ENCODE peak calls at places on chromosomes 3 and 15, in four cellular contexts. T is astrocyte, Y is fibroblast of lung, B is cardiac muscle cell. Q is an unnamed sample.

GRCh38 chr3:142680710-142681109 is 43.1 kb upstream of the TRPC1 start:
- DNase-seq in T (no peak), Y (no peak), B (no peak), Q (no peak)

GRCh38 chr15:73746883-73747282 is 6.3 kb downstream of the INSYN1 start:
- DNase-seq in T (no peak), Y (peak; percentile 11), B (peak; percentile 46), Q (no peak)

GRCh38 chr15:42593143-42593542 is 17.7 kb downstream of the STARD9 start:
- DNase-seq in T (no peak), Y (no peak), B (no peak), Q (no peak)

GRCh38 chr3:14224895-14225294 is 46.3 kb downstream of the LSM3 start:
- DNase-seq in T (no peak), Y (no peak), B (peak; percentile 43), Q (no peak)

GRCh38 chr3:110166791-110167190 is 829.4 kb upstream of the DPPA4 start:
- DNase-seq in T (no peak), Y (no peak), B (no peak), Q (no peak)

GRCh38 chr3:144052275-144052674 is 80.7 kb downstream of the DIPK2A start:
- DNase-seq in T (no peak), Y (no peak), B (no peak), Q (no peak)

GRCh38 chr15:45941367-45941766 is 306.5 kb downstream of the SQOR start:
- DNase-seq in T (no peak), Y (no peak), B (no peak), Q (no peak)

GRCh38 chr3:100993309-100993708 is at the start of gene ABI3BP:
- DNase-seq in T (peak; percentile 76), Y (peak; percentile 82), B (peak; percentile 88), Q (peak; percentile 28)

GRCh38 chr3:53238051-53238850 is 17.6 kb downstream of the TKT start:
- DNase-seq in T (peak; percentile 98), Y (peak; percentile 98), B (peak; percentile 88), Q (no peak)

GRCh38 chr15:77983708-77984445 is 93.6 kb downstream of the TBC1D2B start:
- DNase-seq in T (no peak), Y (no peak), B (no peak), Q (no peak)

GRCh38 chr3:72320911-72321385 is 527.3 kb downstream of the SHQ1 start:
- DNase-seq in T (no peak), Y (no peak), B (no peak), Q (no peak)

GRCh38 chr15:57144448-57144847 is 226.0 kb downstream of the TCF12 start:
- DNase-seq in T (no peak), Y (no peak), B (no peak), Q (no peak)

GRCh38 chr3:62942761-62943160 is 67.5 kb upstream of the CADPS start:
- DNase-seq in T (no peak), Y (peak; percentile 25), B (no peak), Q (no peak)

GRCh38 chr3:146589899-146590508 is 15.1 kb downstream of the PLSCR5 start:
- DNase-seq in T (peak; percentile 13), Y (peak; percentile 39), B (peak; percentile 68), Q (no peak)

GRCh38 chr15:69532856-69533255 is 80.2 kb downstream of the RPLP1 start:
- DNase-seq in T (no peak), Y (no peak), B (no peak), Q (no peak)

GRCh38 chr15:74317820-74318375 is 49.5 kb downstream of the CYP11A1 start:
- DNase-seq in T (peak; percentile 81), Y (peak; percentile 87), B (peak; percentile 96), Q (no peak)

GRCh38 chr15:29570931-29571727 is 251.1 kb downstream of the TJP1 start:
- DNase-seq in T (peak; percentile 12), Y (peak; percentile 25), B (peak; percentile 27), Q (peak; percentile 77)

GRCh38 chr15:59762558-59762957 is 73.4 kb upstream of the BNIP2 start:
- DNase-seq in T (no peak), Y (no peak), B (no peak), Q (no peak)

GRCh38 chr3:28590216-28590615 is 241.6 kb upstream of the AZI2 start:
- DNase-seq in T (peak; percentile 17), Y (peak; percentile 27), B (no peak), Q (no peak)

GRCh38 chr15:35753486-35753885 is 207.5 kb upstream of the DPH6 start:
- DNase-seq in T (peak; percentile 88), Y (peak; percentile 90), B (no peak), Q (no peak)

GRCh38 chr3:112735927-112736326 is 95.0 kb upstream of the CCDC80 start:
- DNase-seq in T (no peak), Y (no peak), B (no peak), Q (peak; percentile 16)

GRCh38 chr15:81930582-81931369 is 115.0 kb downstream of the MEX3B start:
- DNase-seq in T (no peak), Y (no peak), B (no peak), Q (no peak)

GRCh38 chr3:190585771-190586630 is 72.1 kb downstream of the IL1RAP start:
- DNase-seq in T (peak; percentile 89), Y (peak; percentile 94), B (peak; percentile 94), Q (no peak)

GRCh38 chr3:190582667-190583066 is 68.8 kb downstream of the IL1RAP start:
- DNase-seq in T (no peak), Y (no peak), B (no peak), Q (no peak)

GRCh38 chr3:190591080-190591479 is 77.2 kb downstream of the IL1RAP start:
- DNase-seq in T (no peak), Y (no peak), B (no peak), Q (no peak)

GRCh38 chr3:190589326-190589725 is 75.4 kb downstream of the IL1RAP start:
- DNase-seq in T (no peak), Y (no peak), B (no peak), Q (no peak)

DNA sequence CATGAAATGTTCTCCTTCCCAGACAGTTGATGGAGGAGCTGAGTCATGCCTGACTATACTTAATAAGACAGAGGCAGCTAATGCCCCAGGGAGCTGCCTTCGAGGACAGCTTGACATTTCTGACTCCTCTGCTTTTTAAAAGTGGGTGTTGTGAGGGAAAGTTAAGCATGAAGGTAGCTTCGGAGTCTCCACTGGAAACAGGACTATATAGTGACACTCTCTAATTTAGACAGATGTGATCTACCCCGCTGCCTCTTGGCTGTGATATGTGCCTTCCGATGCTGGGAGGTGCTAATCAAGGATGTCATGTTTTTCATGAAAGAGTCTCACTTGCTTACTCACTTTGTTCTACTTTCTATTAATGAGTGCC is 72.7 kb downstream of the IL1RAP start:
- DNase-seq in T (peak; percentile 57), Y (peak; percentile 71), B (peak; percentile 51), Q (no peak)
- TF ChIP-seq CTCF in T (no peak), Y (no peak), B (no peak), Q (no peak)

GRCh38 chr3:64272842-64273241 is 47.6 kb upstream of the PRICKLE2 start:
- DNase-seq in T (no peak), Y (no peak), B (no peak), Q (no peak)
- TF ChIP-seq CTCF in T (no peak), Y (no peak), B (no peak), Q (no peak)

DNA sequence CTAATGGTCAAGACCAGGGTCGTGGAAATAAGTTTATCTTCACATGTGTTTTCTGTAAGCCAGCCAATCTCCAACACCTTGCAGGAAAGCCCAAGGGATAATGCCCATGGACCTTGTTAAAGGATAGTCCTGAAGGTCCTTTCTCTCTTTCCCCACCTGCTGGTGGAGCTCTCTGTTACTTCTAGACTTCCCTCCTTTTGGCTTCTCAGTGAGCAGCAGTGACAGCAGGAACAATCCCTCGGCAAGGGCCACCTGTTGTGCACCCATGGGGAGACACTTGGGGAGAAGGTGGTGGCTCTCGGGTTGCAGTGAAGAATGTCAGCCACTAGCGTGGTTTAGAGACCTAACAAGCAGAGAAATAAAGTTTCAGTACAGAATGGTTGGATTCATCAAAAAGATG is 84.0 kb upstream of the OSBPL11 start:
- DNase-seq in T (no peak), Y (no peak), B (no peak), Q (no peak)
- TF ChIP-seq CTCF in T (no peak), Y (no peak), B (no peak), Q (no peak)

DNA sequence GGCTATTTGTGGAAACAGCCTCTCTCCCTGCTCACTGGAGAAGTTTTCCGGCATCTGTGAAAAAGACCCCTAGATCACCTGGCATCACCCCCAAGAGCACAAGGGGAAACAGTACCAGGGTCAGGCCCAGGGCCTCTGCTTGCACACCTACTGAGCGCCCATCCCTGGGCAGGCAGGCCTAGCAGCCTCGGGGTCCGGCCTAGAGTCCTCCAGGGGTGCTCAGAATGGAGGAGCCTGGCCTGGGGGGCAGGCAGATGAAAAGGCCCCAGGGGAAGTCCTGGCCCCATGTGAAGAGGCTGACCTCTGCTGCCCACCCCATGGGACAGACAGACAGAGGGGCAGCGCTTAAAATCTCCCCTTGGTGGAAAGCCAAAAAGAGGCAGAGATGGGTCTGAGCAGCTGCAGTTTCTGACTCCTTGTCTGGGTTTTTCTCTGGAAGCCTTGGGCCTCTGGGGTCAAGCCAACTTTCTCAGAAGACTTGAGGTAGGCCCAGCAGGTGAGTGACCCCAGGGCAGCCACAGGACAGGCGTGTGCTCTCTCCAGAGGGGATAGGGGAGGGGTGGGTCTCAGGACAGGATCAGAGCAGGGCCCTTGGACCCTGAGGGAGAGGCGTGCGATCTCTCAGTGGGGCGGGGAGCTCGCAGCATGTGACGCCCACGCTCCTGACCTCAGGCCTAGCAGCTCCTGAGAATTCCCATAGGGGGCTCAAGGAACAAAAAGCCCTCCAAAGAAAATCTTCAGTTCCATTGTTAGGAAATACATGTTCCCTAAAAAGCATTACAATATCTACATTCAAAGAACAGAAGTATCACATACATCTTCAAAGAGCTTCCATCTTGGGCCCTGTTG is 34.5 kb upstream of the DUSP7 start:
- DNase-seq in T (no peak), Y (peak; percentile 22), B (peak; percentile 27), Q (no peak)
- TF ChIP-seq CTCF in T (no peak), Y (no peak), B (no peak), Q (no peak)

GRCh38 chr3:176839447-176839846 is 357.8 kb downstream of the TBL1XR1 start:
- DNase-seq in T (no peak), Y (no peak), B (no peak), Q (no peak)
- TF ChIP-seq CTCF in T (no peak), Y (no peak), B (no peak), Q (no peak)

DNA sequence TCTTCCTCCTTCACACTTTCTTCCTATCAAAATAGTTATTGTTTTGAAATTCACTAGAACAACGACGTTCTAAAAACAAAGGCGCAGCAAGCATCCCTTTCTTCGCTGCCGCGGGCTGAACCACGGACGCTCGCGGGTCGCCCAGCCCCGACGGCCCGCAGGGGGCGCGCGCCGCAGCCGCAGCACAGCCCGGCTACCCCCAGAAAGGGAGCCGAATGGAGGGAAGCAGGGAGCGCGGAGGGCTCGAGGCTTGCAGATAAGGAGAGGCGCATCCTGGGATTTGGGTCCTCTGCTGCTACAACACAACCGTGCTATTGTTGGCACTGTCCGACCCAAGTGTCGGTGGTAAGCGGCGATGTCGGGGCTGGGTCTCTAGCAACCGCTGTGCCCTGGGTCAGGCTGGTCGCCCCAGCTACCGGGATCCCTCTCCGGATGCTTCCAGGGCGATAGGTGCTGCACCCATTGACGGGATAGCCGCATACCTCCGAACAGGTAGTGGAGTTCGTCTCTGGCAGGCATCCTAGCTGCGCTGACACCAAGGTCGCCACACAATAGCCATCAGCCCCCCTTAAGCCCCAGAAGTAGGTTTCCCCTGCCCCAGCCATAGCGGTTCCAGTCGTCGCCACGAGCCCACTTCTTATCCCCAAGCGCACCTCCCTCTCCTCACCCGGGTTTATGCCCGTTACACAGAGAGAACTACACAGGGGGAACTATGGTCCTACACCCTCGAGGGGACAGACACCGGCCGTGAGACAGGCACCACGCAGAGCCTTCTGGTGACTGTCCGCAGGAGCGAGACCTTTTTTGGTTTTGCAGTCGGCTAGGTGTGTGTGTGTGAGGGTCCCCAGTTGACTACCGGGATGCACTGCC is 6.0 kb downstream of the ONECUT1 start:
- DNase-seq in T (no peak), Y (no peak), B (peak; percentile 27), Q (peak; percentile 90)
- TF ChIP-seq CTCF in T (peak; percentile 22), Y (peak; percentile 8), B (peak; percentile 67), Q (peak; percentile 88)

Q was measured in glutamatergic neuron.